ENCODE peak calls at places on chromosomes 11 and 22, in four cellular contexts. W, P, M and K are unnamed samples. For H3K27me3, the result is how much of the 10 kb centered on the place peaks cover.

GRCh38 chr11:58771458-58771855 is 39.7 kb upstream of the GLYAT start:
- DNase-seq in M (no peak), P (no peak), W (no peak), K (no peak)

GRCh38 chr11:105046898-105047579 is 1.9 kb upstream of the CARD16 start:
- DNase-seq in P (no peak), W (no peak), M (no peak), K (peak)

GRCh38 chr11:62402226-62402625 is 16.6 kb upstream of the SCGB1A1 start:
- DNase-seq in W (peak), P (peak), M (no peak), K (peak)

GRCh38 chr11:102592634-102593581 is 32.2 kb downstream of the MMP20 start:
- DNase-seq in P (no peak), W (no peak), M (peak), K (no peak)

GRCh38 chr11:47177229-47177845 is 658 bp upstream of the ARFGAP2 start:
- DNase-seq in P (peak), M (peak), W (peak), K (peak)

GRCh38 chr11:121721961-121722360 is 269.2 kb upstream of the SORL1-AS1 start:
- DNase-seq in W (peak), P (no peak), M (peak), K (no peak)

GRCh38 chr11:70174846-70175764 is 28.0 kb upstream of the FADD start:
- DNase-seq in P (no peak), W (no peak), M (no peak), K (no peak)

GRCh38 chr11:12943276-12943675 is 65.8 kb upstream of the RASSF10 start:
- DNase-seq in P (no peak), W (no peak), M (no peak), K (no peak)

GRCh38 chr11:77201991-77202841 is 74.2 kb downstream of the MYO7A start:
- DNase-seq in M (no peak), W (peak), P (peak), K (peak)

GRCh38 chr11:59158206-59159068 is 13.5 kb upstream of the DTX4 start:
- DNase-seq in M (peak), P (peak), W (no peak), K (peak)

GRCh38 chr11:1521382-1522080 is 35.0 kb upstream of the MOB2 start:
- DNase-seq in M (no peak), W (no peak), P (no peak), K (no peak)

GRCh38 chr11:115515647-115516046 is 11.4 kb upstream of the CADM1 start:
- DNase-seq in P (no peak), W (no peak), M (no peak), K (no peak)

GRCh38 chr11:66883021-66883968 is 26.4 kb downstream of the LRFN4 start:
- DNase-seq in M (peak), P (no peak), W (peak), K (no peak)

GRCh38 chr22:28435960-28436359 is 243.7 kb downstream of the TTC28 start:
- DNase-seq in P (no peak), M (no peak), W (no peak), K (no peak)

GRCh38 chr11:14045417-14045816 is 82.9 kb downstream of the SPON1 start:
- DNase-seq in W (no peak), P (no peak), M (no peak), K (no peak)

GRCh38 chr22:30885591-30885990 is 83.0 kb downstream of the MORC2 start:
- DNase-seq in M (no peak), P (no peak), W (no peak), K (no peak)

GRCh38 chr11:133719532-133720235 is 125.6 kb downstream of the SPATA19 start:
- DNase-seq in P (no peak), W (no peak), M (no peak), K (no peak)

GRCh38 chr11:116694017-116694725 is 78.6 kb downstream of the BUD13 start:
- DNase-seq in M (peak), P (no peak), W (no peak), K (no peak)

GRCh38 chr11:59400461-59401261 is 25.6 kb downstream of the OR5A2 start:
- DNase-seq in W (no peak), P (no peak), M (no peak), K (no peak)

GRCh38 chr11:111633756-111634362 is 31.6 kb downstream of the SIK2 start:
- DNase-seq in M (peak), W (no peak), P (no peak), K (no peak)

GRCh38 chr11:116517584-116517983 is 255.2 kb downstream of the BUD13 start:
- DNase-seq in M (peak), W (no peak), P (no peak), K (no peak)

GRCh38 chr11:72240461-72241289 is 3.3 kb downstream of the PHOX2A start:
- DNase-seq in M (no peak), P (no peak), W (no peak), K (no peak)

GRCh38 chr11:62505784-62506145 is 40.8 kb downstream of the AHNAK start:
- DNase-seq in W (peak), P (no peak), M (no peak), K (no peak)

GRCh38 chr22:40000171-40000570 is 5.4 kb downstream of the FAM83F start:
- DNase-seq in M (no peak), W (no peak), P (no peak), K (no peak)

GRCh38 chr22:26620197-26620596 is 1.6 kb upstream of the CRYBA4 start:
- DNase-seq in W (no peak), P (no peak), M (no peak), K (no peak)

GRCh38 chr11:121563900-121564822 is 111.4 kb upstream of the SORL1-AS1 start:
- DNase-seq in W (no peak), M (no peak), P (no peak), K (no peak)

GRCh38 chr11:129061466-129062194 is 119.0 kb upstream of the TP53AIP1 start:
- DNase-seq in W (no peak), M (no peak), P (no peak), K (no peak)

GRCh38 chr22:39690901-39691620 is 120.5 kb downstream of the CACNA1I start:
- DNase-seq in W (no peak), P (no peak), M (peak), K (no peak)

GRCh38 chr11:115462757-115463156 is 41.5 kb downstream of the CADM1 start:
- DNase-seq in P (no peak), M (no peak), W (no peak), K (no peak)

GRCh38 chr22:23113067-23113846 is 28.5 kb downstream of the RSPH14 start:
- DNase-seq in M (peak), W (peak), P (peak), K (no peak)

DNA sequence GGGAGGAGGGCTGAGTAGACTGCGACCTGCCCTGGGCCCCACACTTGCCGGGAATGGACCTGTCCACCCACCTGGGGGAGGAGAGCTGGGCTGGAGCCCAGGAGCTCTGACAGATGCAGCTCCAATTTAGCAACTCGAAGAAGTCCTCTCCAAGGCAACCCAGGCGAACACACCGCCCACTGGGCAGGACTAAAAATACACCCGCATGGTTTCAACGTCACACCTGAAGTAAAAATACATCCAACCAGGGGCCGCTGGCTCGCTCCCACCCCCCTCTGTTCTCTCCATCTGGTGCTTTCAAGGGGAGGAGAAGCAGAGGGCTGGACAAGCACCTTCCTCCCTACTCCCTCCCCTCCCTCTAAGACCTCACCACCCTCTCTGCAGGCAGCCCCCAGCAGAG is 119.9 kb downstream of the FEZ1 start:
- DNase-seq in W (peak), P (peak), M (no peak), K (peak)
- H3K27ac ChIP-seq in W (peak), P (peak), M (no peak), K (peak)

GRCh38 chr11:17711836-17712235 is 7.5 kb upstream of the MYOD1 start:
- DNase-seq in W (no peak), P (no peak), M (no peak), K (no peak)

GRCh38 chr11:17703951-17704350 is 15.4 kb upstream of the MYOD1 start:
- DNase-seq in P (no peak), M (no peak), W (no peak), K (no peak)

GRCh38 chr11:17707833-17708232 is 11.5 kb upstream of the MYOD1 start:
- DNase-seq in P (no peak), W (peak), M (no peak), K (no peak)
- H3K27me3 ChIP-seq in P (under half), W (under half), M (under half), K (under half)

GRCh38 chr11:97657852-97658251 is 1268.0 kb downstream of the JRKL start:
- DNase-seq in W (no peak), M (no peak), P (no peak), K (no peak)
- H3K27ac ChIP-seq in W (no peak), M (no peak), P (no peak), K (no peak)

DNA sequence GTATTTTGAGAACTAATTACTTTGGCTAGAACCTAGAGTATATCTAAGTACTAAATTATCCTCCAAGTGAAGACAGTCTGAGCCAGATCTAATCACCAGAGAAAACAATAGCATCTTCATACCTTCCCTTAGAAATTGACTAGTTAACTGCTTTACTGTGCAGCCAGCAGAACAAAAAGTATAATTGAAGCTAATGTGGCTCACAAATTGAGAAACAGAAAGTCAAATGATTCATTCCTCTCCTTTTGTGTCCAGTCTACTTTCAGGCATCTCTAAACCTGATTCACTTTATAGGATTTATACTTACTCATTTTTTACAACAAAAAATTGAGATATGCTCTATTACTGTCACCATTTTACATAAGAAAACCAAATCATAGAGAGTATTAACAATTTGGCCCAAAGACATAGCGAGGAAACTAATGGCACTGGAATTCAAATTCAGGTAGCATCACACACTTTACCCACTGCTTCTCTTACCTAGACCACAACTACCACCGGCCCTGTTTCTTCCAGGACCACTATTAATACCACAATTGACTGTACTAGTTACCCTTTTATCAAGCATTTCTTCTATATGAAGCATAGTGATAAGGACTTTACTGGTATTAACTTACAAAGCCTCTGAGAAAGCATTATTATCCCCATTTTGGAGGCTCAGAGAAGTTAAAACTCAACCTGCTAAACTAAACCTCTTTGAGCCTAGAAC is 1402.6 kb upstream of the TENM4 start:
- DNase-seq in P (no peak), M (no peak), W (no peak), K (no peak)
- H3K27me3 ChIP-seq in P (under half), M (under half), W (under half), K (under half)

DNA sequence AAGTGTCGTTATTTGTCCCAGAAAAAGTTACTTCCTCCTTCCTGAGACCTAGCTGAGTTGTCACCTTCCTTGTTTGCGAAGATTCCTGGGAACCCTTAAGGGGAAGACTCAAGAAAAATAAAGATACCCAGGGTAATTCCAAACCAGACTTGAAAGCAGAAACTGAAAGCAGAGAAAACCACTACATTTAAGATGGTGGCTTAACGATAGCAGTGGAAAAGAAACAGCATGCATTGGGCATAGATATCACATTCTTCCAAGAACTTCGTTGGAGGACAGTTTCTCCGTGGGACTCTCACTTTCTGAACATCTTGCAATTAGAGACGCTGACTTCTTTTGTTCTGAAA is 89.1 kb downstream of the FAM76B start:
- DNase-seq in W (no peak), M (no peak), P (no peak), K (no peak)
- H3K27ac ChIP-seq in W (no peak), M (no peak), P (no peak), K (peak)

GRCh38 chr11:30876656-30877371 is 290.7 kb upstream of the MPPED2 start:
- DNase-seq in M (no peak), P (no peak), W (peak), K (no peak)
- H3K27me3 ChIP-seq in M (under half), P (under half), W (under half), K (under half)

GRCh38 chr22:41844036-41844435 is 11.1 kb downstream of the SREBF2 start:
- DNase-seq in M (no peak), W (no peak), P (no peak), K (no peak)
- H3K27ac ChIP-seq in M (no peak), W (no peak), P (no peak), K (no peak)

GRCh38 chr11:2719831-2720603 is 20.2 kb upstream of the KCNQ1OT1 start:
- DNase-seq in M (no peak), P (no peak), W (peak), K (no peak)
- H3K27me3 ChIP-seq in M (under half), P (under half), W (under half), K (under half)